ENCODE peak calls at places on chromosomes 2 and 18, in seven cellular contexts. One of them, this sample, is unnamed.

GRCh38 chr2:133333189-133333588 is 235.1 kb downstream of the NCKAP5 start:
- DNase-seq in A673: no peak
- DNase-seq in HCT116: no peak
- DNase-seq in AG10803: no peak
- DNase-seq in DND-41: no peak
- DNase-seq in bronchial epithelial cell: peak
- DNase-seq in foreskin fibroblast: peak
- DNase-seq in this sample: no peak

GRCh38 chr2:37898448-37898847 is 26.6 kb upstream of the RMDN2 start:
- DNase-seq in A673: no peak
- DNase-seq in HCT116: no peak
- DNase-seq in AG10803: peak
- DNase-seq in DND-41: no peak
- DNase-seq in bronchial epithelial cell: no peak
- DNase-seq in foreskin fibroblast: peak
- DNase-seq in this sample: no peak

GRCh38 chr2:96953611-96954489 is 32.5 kb downstream of the FAM178B start:
- DNase-seq in A673: no peak
- DNase-seq in HCT116: no peak
- DNase-seq in AG10803: no peak
- DNase-seq in DND-41: no peak
- DNase-seq in bronchial epithelial cell: no peak
- DNase-seq in foreskin fibroblast: no peak
- DNase-seq in this sample: no peak

GRCh38 chr18:76503595-76503994 is 8.6 kb upstream of the ZNF516 start:
- DNase-seq in A673: no peak
- DNase-seq in HCT116: no peak
- DNase-seq in AG10803: no peak
- DNase-seq in DND-41: no peak
- DNase-seq in bronchial epithelial cell: no peak
- DNase-seq in foreskin fibroblast: peak
- DNase-seq in this sample: no peak

GRCh38 chr2:232926448-232927040 is 56.5 kb downstream of the SNORC start:
- DNase-seq in A673: no peak
- DNase-seq in HCT116: no peak
- DNase-seq in AG10803: no peak
- DNase-seq in DND-41: no peak
- DNase-seq in bronchial epithelial cell: no peak
- DNase-seq in foreskin fibroblast: no peak
- DNase-seq in this sample: no peak

GRCh38 chr18:79068299-79068945 is 772 bp upstream of the ATP9B start:
- DNase-seq in A673: no peak
- DNase-seq in HCT116: no peak
- DNase-seq in AG10803: peak
- DNase-seq in DND-41: peak
- DNase-seq in bronchial epithelial cell: no peak
- DNase-seq in foreskin fibroblast: peak
- DNase-seq in this sample: no peak

GRCh38 chr18:2884706-2885285 is 38.0 kb downstream of the EMILIN2 start:
- DNase-seq in A673: no peak
- DNase-seq in HCT116: no peak
- DNase-seq in AG10803: no peak
- DNase-seq in DND-41: no peak
- DNase-seq in bronchial epithelial cell: no peak
- DNase-seq in foreskin fibroblast: no peak
- DNase-seq in this sample: no peak

GRCh38 chr2:215856080-215856479 is 157.3 kb downstream of the MREG start:
- DNase-seq in A673: no peak
- DNase-seq in HCT116: no peak
- DNase-seq in AG10803: no peak
- DNase-seq in DND-41: no peak
- DNase-seq in bronchial epithelial cell: no peak
- DNase-seq in foreskin fibroblast: no peak
- DNase-seq in this sample: no peak

GRCh38 chr2:60793169-60793568 is 37.1 kb downstream of the PAPOLG start:
- DNase-seq in A673: no peak
- DNase-seq in HCT116: no peak
- DNase-seq in AG10803: no peak
- DNase-seq in DND-41: no peak
- DNase-seq in bronchial epithelial cell: no peak
- DNase-seq in foreskin fibroblast: no peak
- DNase-seq in this sample: no peak

GRCh38 chr2:180196419-180196977 is 189.4 kb upstream of the CWC22 start:
- DNase-seq in A673: no peak
- DNase-seq in HCT116: no peak
- DNase-seq in AG10803: no peak
- DNase-seq in DND-41: no peak
- DNase-seq in bronchial epithelial cell: peak
- DNase-seq in foreskin fibroblast: peak
- DNase-seq in this sample: no peak

DNA sequence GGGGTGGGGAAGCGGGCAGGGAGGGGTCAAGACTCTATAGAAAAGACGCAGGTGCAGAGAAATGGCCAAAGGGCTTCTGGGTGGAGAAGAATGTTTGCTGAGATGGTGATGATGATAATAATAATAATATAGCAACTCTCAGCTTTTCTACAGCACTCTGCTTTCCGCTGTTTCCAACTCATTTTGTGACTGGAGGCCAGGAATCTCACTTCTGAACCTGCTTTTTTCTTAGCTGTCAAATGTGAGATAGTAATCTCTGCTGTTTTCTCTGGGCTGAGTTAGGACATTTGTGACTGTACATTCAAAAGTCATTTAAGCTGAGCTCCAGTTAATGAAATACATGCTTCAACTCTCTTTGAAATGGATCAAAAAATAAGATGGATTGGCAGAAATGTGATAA is 58.4 kb downstream of the TNS1 start:
- DNase-seq in A673: no peak
- DNase-seq in HCT116: no peak
- DNase-seq in AG10803: no peak
- DNase-seq in DND-41: no peak
- DNase-seq in bronchial epithelial cell: no peak
- DNase-seq in foreskin fibroblast: no peak
- DNase-seq in this sample: no peak
- H3K4me3 ChIP-seq in A673: no peak
- H3K4me3 ChIP-seq in HCT116: no peak
- H3K4me3 ChIP-seq in AG10803: peak
- H3K4me3 ChIP-seq in DND-41: no peak
- H3K4me3 ChIP-seq in bronchial epithelial cell: no peak
- H3K4me3 ChIP-seq in foreskin fibroblast: no peak
- H3K4me3 ChIP-seq in this sample: no peak

DNA sequence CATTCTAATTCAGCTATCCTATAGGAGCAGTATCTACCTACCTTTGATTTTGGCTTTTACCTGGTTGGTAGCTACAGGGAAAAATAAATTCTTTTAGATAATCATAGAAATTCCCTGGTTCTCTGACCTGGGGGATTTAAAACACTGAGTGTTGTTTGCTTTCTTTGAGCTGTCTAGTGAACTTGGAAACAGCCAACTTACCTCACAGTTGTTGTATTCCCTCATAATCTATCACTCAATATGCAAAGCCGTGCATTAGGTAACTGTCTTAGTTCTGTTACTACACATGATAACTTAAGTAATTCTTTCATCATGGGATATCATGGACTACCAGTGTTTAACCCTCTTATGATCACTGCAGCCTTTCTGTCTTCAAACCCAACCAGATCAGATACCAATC is 127.8 kb downstream of the TTC27 start:
- DNase-seq in A673: no peak
- DNase-seq in HCT116: no peak
- DNase-seq in AG10803: no peak
- DNase-seq in DND-41: no peak
- DNase-seq in bronchial epithelial cell: no peak
- DNase-seq in foreskin fibroblast: no peak
- DNase-seq in this sample: no peak
- H3K4me3 ChIP-seq in A673: no peak
- H3K4me3 ChIP-seq in HCT116: no peak
- H3K4me3 ChIP-seq in AG10803: no peak
- H3K4me3 ChIP-seq in DND-41: no peak
- H3K4me3 ChIP-seq in bronchial epithelial cell: no peak
- H3K4me3 ChIP-seq in foreskin fibroblast: no peak
- H3K4me3 ChIP-seq in this sample: no peak

DNA sequence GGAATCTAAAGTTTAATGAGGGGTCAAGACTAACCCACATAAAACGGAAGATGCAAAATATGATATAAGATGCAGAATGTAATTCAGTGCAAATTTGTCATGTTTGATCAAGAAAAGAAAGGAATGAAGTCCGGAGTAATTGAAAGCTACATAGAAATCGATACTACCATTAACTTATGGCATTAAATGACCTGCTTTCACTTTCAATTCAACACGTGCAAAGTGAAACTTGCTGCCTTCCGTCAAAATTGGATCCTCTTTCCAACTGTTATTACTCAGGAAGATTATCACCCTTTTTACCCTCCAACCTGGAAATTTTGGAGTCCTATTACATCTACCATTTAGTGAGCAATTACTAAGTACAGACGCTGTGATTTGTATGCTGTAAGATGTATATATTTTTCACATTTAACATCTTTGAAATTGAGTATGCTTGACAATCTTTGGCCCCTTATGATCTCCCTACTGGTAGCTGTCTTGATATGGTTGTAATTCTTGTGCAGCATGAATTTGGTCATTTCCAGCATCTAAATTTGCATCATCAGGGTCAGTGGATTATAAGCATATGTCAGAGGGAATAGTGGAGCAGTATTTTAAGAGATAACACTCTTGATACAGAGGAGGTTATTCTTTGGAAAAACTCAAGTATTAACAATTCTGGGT is 18.6 kb downstream of the UNC80 start:
- DNase-seq in A673: no peak
- DNase-seq in HCT116: no peak
- DNase-seq in AG10803: no peak
- DNase-seq in DND-41: no peak
- DNase-seq in bronchial epithelial cell: no peak
- DNase-seq in foreskin fibroblast: no peak
- DNase-seq in this sample: no peak
- H3K4me3 ChIP-seq in A673: no peak
- H3K4me3 ChIP-seq in HCT116: no peak
- H3K4me3 ChIP-seq in AG10803: no peak
- H3K4me3 ChIP-seq in DND-41: no peak
- H3K4me3 ChIP-seq in bronchial epithelial cell: no peak
- H3K4me3 ChIP-seq in foreskin fibroblast: no peak
- H3K4me3 ChIP-seq in this sample: no peak

DNA sequence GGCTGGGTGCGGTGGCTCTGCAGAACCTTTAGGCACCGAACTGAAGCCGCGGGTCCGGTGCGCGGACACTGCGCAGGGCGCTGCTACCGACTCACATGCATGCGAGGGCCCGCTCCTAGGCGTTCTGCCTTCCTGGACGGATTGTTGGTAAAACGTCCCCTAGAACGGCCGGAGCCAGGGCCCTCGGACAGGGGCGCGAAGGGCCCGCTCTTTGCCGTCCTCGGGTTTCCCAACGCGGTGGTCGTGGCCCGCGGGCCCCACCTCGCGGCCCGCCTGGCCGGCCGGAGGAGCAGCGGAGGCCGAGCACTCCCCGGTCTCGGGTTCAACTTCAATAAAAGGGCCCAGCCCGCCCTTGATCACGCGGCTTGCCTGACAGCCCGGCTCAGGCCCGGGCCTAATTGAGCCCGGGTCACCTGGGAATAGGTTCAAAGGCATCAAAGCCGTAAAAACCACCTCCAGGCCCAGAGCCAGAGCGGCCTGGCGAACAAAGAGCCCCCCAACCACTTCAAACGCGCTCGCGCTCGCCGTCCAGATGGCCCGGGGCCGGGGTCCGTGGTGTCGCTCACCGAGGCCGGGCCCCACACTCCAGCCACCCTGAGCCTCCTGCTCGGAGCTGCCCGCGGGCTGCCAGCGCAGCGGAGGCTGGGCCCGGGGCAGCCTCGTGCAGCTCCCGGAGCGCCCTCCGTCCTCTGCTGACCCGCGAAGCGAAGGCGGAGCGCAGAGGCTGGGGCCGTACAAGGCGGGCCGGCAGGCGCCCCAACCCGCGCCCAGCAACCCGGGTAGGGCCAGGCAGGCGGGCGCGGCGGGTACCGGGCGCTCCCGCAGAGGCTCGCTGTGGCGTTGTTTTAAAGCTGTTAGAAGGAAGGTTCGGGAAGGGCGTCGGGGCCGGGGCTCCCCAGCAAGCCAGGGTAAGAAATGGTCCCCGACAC is 1.1 kb upstream of the TWIST2 start:
- DNase-seq in A673: no peak
- DNase-seq in HCT116: no peak
- DNase-seq in AG10803: peak
- DNase-seq in DND-41: no peak
- DNase-seq in bronchial epithelial cell: peak
- DNase-seq in foreskin fibroblast: peak
- DNase-seq in this sample: no peak
- H3K4me3 ChIP-seq in A673: peak
- H3K4me3 ChIP-seq in HCT116: no peak
- H3K4me3 ChIP-seq in AG10803: peak
- H3K4me3 ChIP-seq in DND-41: no peak
- H3K4me3 ChIP-seq in bronchial epithelial cell: peak
- H3K4me3 ChIP-seq in foreskin fibroblast: peak
- H3K4me3 ChIP-seq in this sample: peak